ENCODE peak calls at places on chromosomes 4 and X, in four cellular contexts. E is activated naive CD4-positive, alpha-beta T cell treated with anti-CD3 and anti-CD28 coated beads, Interleukin-2, amount 50 U/mL, for 72 hours; X is cardiac fibroblast; B is mucosa of descending colon. W is an unnamed sample.
A peak's percentile ranks its signal among the peaks of the same experiment; 100 is the strongest.

GRCh38 chr4:24995346-24995745 is 35.4 kb downstream of the LGI2 start:
- DNase-seq in E (no peak), X (peak; percentile 12), B (no peak), W (no peak)

GRCh38 chr4:55096045-55096444 is 29.4 kb downstream of the KDR start:
- DNase-seq in E (no peak), X (no peak), B (no peak), W (no peak)

GRCh38 chrX:111098874-111099273 is 2.9 kb downstream of the PAK3 start:
- DNase-seq in E (peak; percentile 65), X (peak; percentile 15), B (peak; percentile 54), W (peak; percentile 6)

GRCh38 chrX:23766650-23767551 is 16.1 kb upstream of the SAT1 start:
- DNase-seq in E (no peak), X (no peak), B (no peak), W (no peak)

GRCh38 chrX:1506916-1507315 is 30.1 kb downstream of the P2RY8 start:
- DNase-seq in E (no peak), X (no peak), B (no peak), W (no peak)

GRCh38 chr4:169791064-169791463 is 33.3 kb upstream of the HPF1 start:
- DNase-seq in E (no peak), X (peak; percentile 42), B (no peak), W (no peak)

GRCh38 chr4:89549907-89550306 is 242.3 kb upstream of the GPRIN3 start:
- DNase-seq in E (no peak), X (peak; percentile 58), B (no peak), W (no peak)

GRCh38 chr4:185559913-185560281 is 24.6 kb upstream of the PDLIM3 start:
- DNase-seq in E (no peak), X (peak; percentile 77), B (peak; percentile 19), W (no peak)

GRCh38 chr4:84870398-84871163 is 95.9 kb downstream of the WDFY3 start:
- DNase-seq in E (no peak), X (peak; percentile 71), B (no peak), W (no peak)

GRCh38 chr4:176789955-176790354 is 2.8 kb downstream of the VEGFC start:
- DNase-seq in E (no peak), X (peak; percentile 82), B (peak; percentile 12), W (no peak)

GRCh38 chrX:1400049-1400448 is 8.1 kb upstream of the SLC25A6 start:
- DNase-seq in E (no peak), X (no peak), B (no peak), W (no peak)

GRCh38 chr4:31575504-31575903 is 855.3 kb downstream of the PCDH7 start:
- DNase-seq in E (no peak), X (no peak), B (no peak), W (no peak)

GRCh38 chr4:37948542-37948941 is 11.7 kb upstream of the PTTG2 start:
- DNase-seq in E (no peak), X (no peak), B (no peak), W (no peak)

GRCh38 chr4:155047755-155048154 is 160.7 kb upstream of the NPY2R start:
- DNase-seq in E (no peak), X (peak; percentile 91), B (no peak), W (no peak)

GRCh38 chr4:166512267-166512666 is 639.2 kb downstream of the TLL1 start:
- DNase-seq in E (no peak), X (no peak), B (no peak), W (no peak)

GRCh38 chr4:89316931-89317366 is 9.3 kb upstream of the GPRIN3 start:
- DNase-seq in E (no peak), X (peak; percentile 81), B (peak; percentile 12), W (no peak)

GRCh38 chr4:15336410-15337184 is 91.2 kb upstream of the C1QTNF7 start:
- DNase-seq in E (no peak), X (peak; percentile 72), B (peak; percentile 38), W (no peak)

GRCh38 chr4:4182835-4183568 is 43.7 kb downstream of the OTOP1 start:
- DNase-seq in E (peak; percentile 44), X (peak; percentile 31), B (peak; percentile 9), W (no peak)

GRCh38 chr4:76087007-76087769 is 12.7 kb downstream of the ART3 start:
- DNase-seq in E (peak; percentile 11), X (peak; percentile 79), B (peak; percentile 71), W (no peak)

GRCh38 chrX:136170109-136170800 is 22.9 kb downstream of the FHL1 start:
- DNase-seq in E (no peak), X (peak; percentile 55), B (no peak), W (no peak)